ENCODE peak calls at places on chromosomes 4 and X, in seven cellular contexts. One of them, this sample, is unnamed.

GRCh38 chr4:113781439-113782040 is 20.0 kb upstream of the CAMK2D start:
- DNase-seq in A549: peak; percentile 10
- DNase-seq in prostate gland: no peak
- DNase-seq in GM12878: no peak
- DNase-seq in stomach: no peak
- DNase-seq in K562: no peak
- DNase-seq in heart left ventricle: no peak
- DNase-seq in this sample: no peak

GRCh38 chrX:71085900-71086299 is 9.8 kb upstream of the FOXO4 start:
- DNase-seq in A549: no peak
- DNase-seq in prostate gland: no peak
- DNase-seq in GM12878: no peak
- DNase-seq in stomach: no peak
- DNase-seq in K562: no peak
- DNase-seq in heart left ventricle: no peak
- DNase-seq in this sample: no peak

GRCh38 chr4:8777320-8778196 is 94.1 kb downstream of the HMX1 start:
- DNase-seq in A549: no peak
- DNase-seq in prostate gland: no peak
- DNase-seq in GM12878: no peak
- DNase-seq in stomach: no peak
- DNase-seq in K562: no peak
- DNase-seq in heart left ventricle: peak; percentile 5
- DNase-seq in this sample: no peak

GRCh38 chr4:41214158-41215146 is at the start of gene APBB2:
- DNase-seq in A549: peak; percentile 86
- DNase-seq in prostate gland: peak; percentile 95
- DNase-seq in GM12878: peak; percentile 49
- DNase-seq in stomach: peak; percentile 94
- DNase-seq in K562: peak; percentile 86
- DNase-seq in heart left ventricle: peak; percentile 98
- DNase-seq in this sample: peak; percentile 98

GRCh38 chrX:11532291-11533075 is 133.2 kb downstream of the ARHGAP6 start:
- DNase-seq in A549: no peak
- DNase-seq in prostate gland: no peak
- DNase-seq in GM12878: no peak
- DNase-seq in stomach: no peak
- DNase-seq in K562: peak; percentile 65
- DNase-seq in heart left ventricle: no peak
- DNase-seq in this sample: no peak

GRCh38 chr4:168995537-168996295 is 14.3 kb downstream of the CBR4 start:
- DNase-seq in A549: no peak
- DNase-seq in prostate gland: no peak
- DNase-seq in GM12878: no peak
- DNase-seq in stomach: no peak
- DNase-seq in K562: no peak
- DNase-seq in heart left ventricle: no peak
- DNase-seq in this sample: no peak

GRCh38 chrX:7891928-7892327 is 35.3 kb downstream of the PNPLA4 start:
- DNase-seq in A549: no peak
- DNase-seq in prostate gland: no peak
- DNase-seq in GM12878: no peak
- DNase-seq in stomach: no peak
- DNase-seq in K562: no peak
- DNase-seq in heart left ventricle: no peak
- DNase-seq in this sample: no peak

GRCh38 chrX:13685126-13685763 is 3.7 kb upstream of the RAB9A start:
- DNase-seq in A549: peak; percentile 28
- DNase-seq in prostate gland: no peak
- DNase-seq in GM12878: no peak
- DNase-seq in stomach: no peak
- DNase-seq in K562: no peak
- DNase-seq in heart left ventricle: no peak
- DNase-seq in this sample: no peak

GRCh38 chr4:79340568-79340967 is 14.7 kb upstream of the NAA11 start:
- DNase-seq in A549: no peak
- DNase-seq in prostate gland: no peak
- DNase-seq in GM12878: no peak
- DNase-seq in stomach: no peak
- DNase-seq in K562: no peak
- DNase-seq in heart left ventricle: no peak
- DNase-seq in this sample: no peak

GRCh38 chrX:39401483-39402110 is 600.3 kb downstream of the MID1IP1 start:
- DNase-seq in A549: no peak
- DNase-seq in prostate gland: no peak
- DNase-seq in GM12878: no peak
- DNase-seq in stomach: no peak
- DNase-seq in K562: no peak
- DNase-seq in heart left ventricle: no peak
- DNase-seq in this sample: no peak

GRCh38 chr4:165207431-165208321 is at the start of gene KLHL2:
- DNase-seq in A549: peak; percentile 35
- DNase-seq in prostate gland: peak; percentile 78
- DNase-seq in GM12878: no peak
- DNase-seq in stomach: peak; percentile 86
- DNase-seq in K562: peak; percentile 84
- DNase-seq in heart left ventricle: peak; percentile 89
- DNase-seq in this sample: peak; percentile 69

GRCh38 chr4:95537181-95537580 is 11.6 kb downstream of the UNC5C start:
- DNase-seq in A549: no peak
- DNase-seq in prostate gland: no peak
- DNase-seq in GM12878: no peak
- DNase-seq in stomach: no peak
- DNase-seq in K562: no peak
- DNase-seq in heart left ventricle: no peak
- DNase-seq in this sample: no peak

GRCh38 chr4:3306465-3306864 is 13.6 kb downstream of the RGS12 start:
- DNase-seq in A549: no peak
- DNase-seq in prostate gland: no peak
- DNase-seq in GM12878: no peak
- DNase-seq in stomach: peak; percentile 8
- DNase-seq in K562: no peak
- DNase-seq in heart left ventricle: no peak
- DNase-seq in this sample: peak; percentile 77

GRCh38 chr4:3307486-3307885 is 14.7 kb downstream of the RGS12 start:
- DNase-seq in A549: no peak
- DNase-seq in prostate gland: no peak
- DNase-seq in GM12878: no peak
- DNase-seq in stomach: no peak
- DNase-seq in K562: no peak
- DNase-seq in heart left ventricle: no peak
- DNase-seq in this sample: no peak

GRCh38 chr4:3304831-3305609 is 12.2 kb downstream of the RGS12 start:
- DNase-seq in A549: no peak
- DNase-seq in prostate gland: no peak
- DNase-seq in GM12878: no peak
- DNase-seq in stomach: no peak
- DNase-seq in K562: no peak
- DNase-seq in heart left ventricle: peak; percentile 62
- DNase-seq in this sample: peak; percentile 86

GRCh38 chr4:3307060-3307459 is 14.2 kb downstream of the RGS12 start:
- DNase-seq in A549: no peak
- DNase-seq in prostate gland: no peak
- DNase-seq in GM12878: no peak
- DNase-seq in stomach: no peak
- DNase-seq in K562: no peak
- DNase-seq in heart left ventricle: no peak
- DNase-seq in this sample: peak; percentile 58

DNA sequence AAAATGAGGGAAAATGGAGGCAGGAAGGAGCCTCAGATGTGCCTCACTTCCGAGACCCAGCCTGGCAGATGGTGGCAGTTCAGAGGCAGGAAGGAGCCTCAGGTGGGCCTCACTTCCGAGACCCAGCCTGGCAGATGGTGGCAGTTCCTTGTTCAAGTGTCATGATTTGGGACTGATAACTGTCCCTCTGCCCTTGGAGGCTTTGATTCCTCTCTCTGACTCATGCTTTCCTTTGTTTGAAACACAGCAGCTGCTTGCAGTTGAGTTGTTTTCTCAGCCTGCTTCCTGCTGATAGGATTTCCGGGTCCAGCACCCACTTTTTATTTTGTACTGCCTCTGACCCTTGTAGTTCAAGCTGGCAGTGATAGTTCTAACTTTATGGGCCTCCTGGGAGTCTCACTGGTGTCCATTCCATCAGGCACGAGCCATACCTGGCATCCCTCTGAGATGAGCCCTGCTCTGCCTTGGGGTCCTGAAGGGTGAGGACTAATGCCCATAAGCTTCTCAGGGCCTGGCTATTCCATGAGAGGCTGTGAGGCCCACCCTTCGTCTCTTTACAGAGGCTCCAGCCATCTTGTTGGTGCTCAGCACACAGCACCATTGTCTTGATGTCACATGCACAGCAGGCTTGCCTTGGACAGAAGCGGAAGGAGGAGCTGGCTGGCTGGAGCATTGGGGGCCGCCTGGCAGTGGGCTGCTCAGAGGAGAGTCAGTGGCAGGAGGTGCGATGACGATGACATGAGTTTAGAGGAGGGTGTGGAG is 13.0 kb downstream of the RGS12 start:
- DNase-seq in A549: no peak
- DNase-seq in prostate gland: no peak
- DNase-seq in GM12878: no peak
- DNase-seq in stomach: no peak
- DNase-seq in K562: no peak
- DNase-seq in heart left ventricle: no peak
- DNase-seq in this sample: no peak
- TF ChIP-seq POLR2A in A549: no peak
- TF ChIP-seq POLR2A in prostate gland: no peak
- TF ChIP-seq POLR2A in GM12878: no peak
- TF ChIP-seq POLR2A in stomach: no peak
- TF ChIP-seq POLR2A in K562: no peak
- TF ChIP-seq POLR2A in heart left ventricle: no peak
- TF ChIP-seq POLR2A in this sample: no peak

GRCh38 chrX:131068945-131069719 is 11.0 kb downstream of the ARHGAP36 start:
- DNase-seq in A549: peak; percentile 72
- DNase-seq in prostate gland: no peak
- DNase-seq in GM12878: no peak
- DNase-seq in stomach: no peak
- DNase-seq in K562: peak; percentile 49
- DNase-seq in heart left ventricle: no peak
- DNase-seq in this sample: no peak
- TF ChIP-seq CTCF in A549: peak; percentile 54
- TF ChIP-seq CTCF in prostate gland: no peak
- TF ChIP-seq CTCF in GM12878: peak; percentile 18
- TF ChIP-seq CTCF in stomach: no peak
- TF ChIP-seq CTCF in K562: peak; percentile 54
- TF ChIP-seq CTCF in heart left ventricle: no peak
- TF ChIP-seq CTCF in this sample: no peak

GRCh38 chr4:183399616-183400015 is 44.8 kb upstream of the CDKN2AIP start:
- DNase-seq in A549: no peak
- DNase-seq in prostate gland: no peak
- DNase-seq in GM12878: no peak
- DNase-seq in stomach: no peak
- DNase-seq in K562: no peak
- DNase-seq in heart left ventricle: no peak
- DNase-seq in this sample: no peak

GRCh38 chr4:183399166-183399565 is 45.3 kb upstream of the CDKN2AIP start:
- DNase-seq in A549: no peak
- DNase-seq in prostate gland: no peak
- DNase-seq in GM12878: no peak
- DNase-seq in stomach: no peak
- DNase-seq in K562: no peak
- DNase-seq in heart left ventricle: no peak
- DNase-seq in this sample: no peak

GRCh38 chr4:183400035-183400434 is 44.4 kb upstream of the CDKN2AIP start:
- DNase-seq in A549: no peak
- DNase-seq in prostate gland: no peak
- DNase-seq in GM12878: no peak
- DNase-seq in stomach: no peak
- DNase-seq in K562: no peak
- DNase-seq in heart left ventricle: no peak
- DNase-seq in this sample: no peak

GRCh38 chr4:183397741-183398297 is 46.6 kb upstream of the CDKN2AIP start:
- DNase-seq in A549: no peak
- DNase-seq in prostate gland: no peak
- DNase-seq in GM12878: no peak
- DNase-seq in stomach: no peak
- DNase-seq in K562: no peak
- DNase-seq in heart left ventricle: no peak
- DNase-seq in this sample: no peak

DNA sequence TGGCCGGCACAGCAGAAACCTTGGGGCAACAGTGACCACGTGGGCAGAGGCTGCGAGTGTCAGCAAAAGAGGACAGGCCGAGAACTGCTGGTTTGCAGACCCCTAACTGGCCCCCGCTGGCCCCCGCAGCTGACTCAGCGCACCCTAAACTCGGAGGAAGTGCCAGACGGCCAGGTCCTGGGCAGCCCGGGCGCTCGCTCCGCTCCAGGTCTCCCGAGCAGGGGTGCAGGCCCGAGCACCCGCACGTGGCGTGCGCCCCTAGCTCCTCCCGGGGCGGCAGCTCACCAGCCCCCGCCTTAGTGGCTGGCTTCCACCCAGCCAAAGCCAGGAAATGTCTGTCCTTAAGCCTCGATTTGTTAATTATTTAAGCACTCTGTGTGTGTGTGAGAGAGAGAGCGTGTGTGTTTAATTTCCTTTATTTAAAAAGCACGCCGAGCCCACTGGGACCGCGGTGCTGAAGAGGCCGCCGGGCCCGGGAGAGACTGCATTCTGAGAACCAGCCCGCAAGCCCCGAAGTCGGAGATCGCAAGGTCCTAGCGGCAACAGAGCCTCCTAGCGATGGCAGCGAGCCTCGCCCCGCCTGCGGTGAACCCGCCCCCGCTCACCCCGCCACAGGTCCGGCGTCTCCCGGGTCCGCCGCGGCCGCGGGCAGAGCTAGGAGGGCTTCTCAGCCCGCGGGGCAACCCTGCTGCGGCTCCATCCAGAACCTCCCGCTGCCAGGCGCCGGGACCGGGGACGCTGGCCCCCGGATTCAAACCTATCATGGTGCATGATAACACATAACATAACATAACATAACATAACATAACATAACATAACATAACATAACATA is 45.9 kb upstream of the CDKN2AIP start:
- DNase-seq in A549: peak; percentile 55
- DNase-seq in prostate gland: peak; percentile 52
- DNase-seq in GM12878: no peak
- DNase-seq in stomach: peak; percentile 74
- DNase-seq in K562: peak; percentile 81
- DNase-seq in heart left ventricle: peak; percentile 80
- DNase-seq in this sample: peak; percentile 36
- TF ChIP-seq POLR2A in A549: no peak
- TF ChIP-seq POLR2A in prostate gland: no peak
- TF ChIP-seq POLR2A in GM12878: no peak
- TF ChIP-seq POLR2A in stomach: no peak
- TF ChIP-seq POLR2A in K562: peak; percentile 75
- TF ChIP-seq POLR2A in heart left ventricle: no peak
- TF ChIP-seq POLR2A in this sample: no peak

GRCh38 chrX:18351774-18352173 is 2.7 kb downstream of the SCML2 start:
- DNase-seq in A549: no peak
- DNase-seq in prostate gland: no peak
- DNase-seq in GM12878: no peak
- DNase-seq in stomach: no peak
- DNase-seq in K562: no peak
- DNase-seq in heart left ventricle: no peak
- DNase-seq in this sample: no peak

GRCh38 chrX:18354369-18355329 is at the start of gene SCML2:
- DNase-seq in A549: peak; percentile 21
- DNase-seq in prostate gland: peak; percentile 7
- DNase-seq in GM12878: no peak
- DNase-seq in stomach: peak; percentile 35
- DNase-seq in K562: peak; percentile 75
- DNase-seq in heart left ventricle: peak; percentile 52
- DNase-seq in this sample: no peak

GRCh38 chrX:18348047-18348446 is 6.4 kb downstream of the SCML2 start:
- DNase-seq in A549: no peak
- DNase-seq in prostate gland: no peak
- DNase-seq in GM12878: no peak
- DNase-seq in stomach: no peak
- DNase-seq in K562: no peak
- DNase-seq in heart left ventricle: no peak
- DNase-seq in this sample: no peak

GRCh38 chrX:18353931-18354368 is 538 bp downstream of the SCML2 start:
- DNase-seq in A549: peak; percentile 24
- DNase-seq in prostate gland: no peak
- DNase-seq in GM12878: no peak
- DNase-seq in stomach: no peak
- DNase-seq in K562: peak; percentile 46
- DNase-seq in heart left ventricle: no peak
- DNase-seq in this sample: no peak
- TF ChIP-seq CTCF in A549: peak; percentile 26
- TF ChIP-seq CTCF in prostate gland: no peak
- TF ChIP-seq CTCF in GM12878: no peak
- TF ChIP-seq CTCF in stomach: no peak
- TF ChIP-seq CTCF in K562: peak; percentile 12
- TF ChIP-seq CTCF in heart left ventricle: no peak
- TF ChIP-seq CTCF in this sample: no peak

This sample was measured in lower leg skin.